ENCODE peak calls at places on chromosomes 13 and 19, in eight cellular contexts. F is esophagus squamous epithelium, D is cardiac muscle cell, M is neural progenitor cell, O is heart right ventricle, E is upper lobe of left lung, C is PC-9, X is IMR-90. Q is an unnamed sample. For H3K4me1, the result is how much of the 10 kb centered on the place peaks cover.

GRCh38 chr13:108911807-108912206 is 282.4 kb downstream of the MYO16 start:
- DNase-seq in F (no peak), D (no peak), M (no peak), O (no peak), E (no peak), C (peak), X (no peak), Q (peak)

GRCh38 chr13:30690282-30691188 is 44.8 kb upstream of the ALOX5AP start:
- DNase-seq in F (no peak), D (peak), M (no peak), O (peak), E (peak), C (peak), X (peak), Q (peak)

GRCh38 chr19:18167975-18168645 is 5.5 kb upstream of the IFI30 start:
- DNase-seq in F (no peak), D (peak), M (peak), O (peak), E (peak), C (no peak), X (peak), Q (no peak)

GRCh38 chr13:107192289-107192688 is 624.4 kb upstream of the ARGLU1 start:
- DNase-seq in F (no peak), D (no peak), M (peak), O (no peak), E (peak), C (no peak), X (peak), Q (no peak)

GRCh38 chr13:110421696-110422395 is 114.8 kb downstream of the COL4A2 start:
- DNase-seq in F (no peak), D (peak), M (no peak), O (no peak), E (no peak), C (no peak), X (peak), Q (no peak)

GRCh38 chr19:10294368-10294697 is 4.6 kb downstream of the ICAM5 start:
- DNase-seq in F (no peak), D (no peak), M (peak), O (no peak), E (no peak), C (no peak), X (no peak), Q (no peak)

GRCh38 chr13:33543631-33544030 is 258.1 kb upstream of the STARD13 start:
- DNase-seq in F (no peak), D (no peak), M (peak), O (no peak), E (no peak), C (no peak), X (no peak), Q (no peak)

GRCh38 chr19:54430306-54431254 is 15.3 kb downstream of the TTYH1 start:
- DNase-seq in F (no peak), D (peak), M (peak), O (peak), E (no peak), C (peak), X (no peak), Q (no peak)

GRCh38 chr19:8161135-8161646 is 11.8 kb upstream of the FBN3 start:
- DNase-seq in F (no peak), D (peak), M (peak), O (no peak), E (peak), C (peak), X (no peak), Q (peak)

GRCh38 chr13:98927954-98928927 is 49.6 kb downstream of the DOCK9 start:
- DNase-seq in F (no peak), D (peak), M (no peak), O (no peak), E (no peak), C (no peak), X (peak), Q (no peak)

GRCh38 chr19:13985771-13986347 is 20.3 kb downstream of the RFX1 start:
- DNase-seq in F (no peak), D (no peak), M (no peak), O (no peak), E (no peak), C (no peak), X (no peak), Q (no peak)

GRCh38 chr13:40539954-40540706 is 126.3 kb downstream of the FOXO1 start:
- DNase-seq in F (no peak), D (peak), M (peak), O (no peak), E (peak), C (peak), X (peak), Q (peak)

GRCh38 chr13:39970177-39970846 is 314.9 kb downstream of the COG6 start:
- DNase-seq in F (no peak), D (no peak), M (peak), O (no peak), E (no peak), C (no peak), X (no peak), Q (no peak)

GRCh38 chr19:3509566-3509989 is 3.5 kb downstream of the FZR1 start:
- DNase-seq in F (no peak), D (no peak), M (no peak), O (no peak), E (no peak), C (no peak), X (peak), Q (peak)

GRCh38 chr13:51562011-51562671 is 22.1 kb upstream of the WDFY2 start:
- DNase-seq in F (no peak), D (no peak), M (no peak), O (no peak), E (peak), C (no peak), X (no peak), Q (no peak)

GRCh38 chr19:5041168-5042038 is 72.5 kb downstream of the KDM4B start:
- DNase-seq in F (no peak), D (no peak), M (no peak), O (no peak), E (no peak), C (no peak), X (no peak), Q (no peak)
- H3K4me1 ChIP-seq in F (under half), D (under half), M (under half), O (under half), E (under half), C (under half), X (under half), Q (under half)

GRCh38 chr13:44920013-44920412 is 69.3 kb downstream of the NUFIP1 start:
- DNase-seq in F (no peak), D (no peak), M (no peak), O (no peak), E (no peak), C (no peak), X (no peak), Q (no peak)
- TF ChIP-seq CTCF in F (no peak), D (no peak), M (no peak), O (no peak), E (no peak), C (no peak), X (no peak), Q (peak)

DNA sequence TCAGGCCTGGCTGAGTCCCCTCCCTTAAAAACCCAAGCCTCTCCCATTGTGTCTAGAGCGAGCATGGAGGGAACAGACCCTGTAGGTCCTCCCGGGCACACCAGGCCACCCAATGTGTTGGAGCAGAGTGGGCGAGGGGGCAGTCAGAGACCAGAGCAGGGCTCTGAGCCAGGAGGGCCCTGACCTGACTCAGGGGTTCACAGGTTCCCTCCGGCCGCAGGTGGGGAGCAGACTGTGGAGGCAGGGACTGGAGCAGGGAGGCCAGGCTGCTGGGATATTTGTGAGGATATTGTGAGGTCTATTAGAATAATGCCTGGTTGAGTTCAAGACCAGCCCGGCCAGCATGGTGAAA is 1.6 kb upstream of the TYROBP start:
- DNase-seq in F (no peak), D (no peak), M (no peak), O (no peak), E (no peak), C (no peak), X (no peak), Q (no peak)
- H3K4me1 ChIP-seq in F (under half), D (under half), M (under half), O (under half), E (under half), C (under half), X (under half), Q (under half)

DNA sequence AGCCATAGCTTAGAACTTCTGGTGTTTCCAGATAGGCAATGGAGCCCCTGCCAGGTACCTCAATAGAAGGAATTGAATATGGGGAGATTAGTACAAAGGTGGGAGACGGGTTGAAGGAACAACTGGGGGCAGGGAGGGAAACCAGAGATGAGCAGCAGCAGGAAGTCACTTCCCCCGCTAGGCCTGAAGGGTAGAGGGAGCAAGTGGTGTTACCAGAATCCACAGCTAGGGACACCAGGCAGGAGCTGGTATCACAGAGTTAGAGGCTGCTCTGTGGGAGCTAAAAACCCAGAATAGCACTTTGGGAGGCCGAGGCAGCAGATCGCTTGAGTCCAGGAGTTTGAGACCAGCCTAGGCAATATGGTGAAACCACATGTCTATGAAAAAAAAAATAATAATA is 15.3 kb upstream of the HNRNPUL1 start:
- DNase-seq in F (no peak), D (no peak), M (no peak), O (no peak), E (no peak), C (no peak), X (no peak), Q (no peak)
- TF ChIP-seq CTCF in F (no peak), D (no peak), M (no peak), O (no peak), E (no peak), C (no peak), X (no peak), Q (no peak)

DNA sequence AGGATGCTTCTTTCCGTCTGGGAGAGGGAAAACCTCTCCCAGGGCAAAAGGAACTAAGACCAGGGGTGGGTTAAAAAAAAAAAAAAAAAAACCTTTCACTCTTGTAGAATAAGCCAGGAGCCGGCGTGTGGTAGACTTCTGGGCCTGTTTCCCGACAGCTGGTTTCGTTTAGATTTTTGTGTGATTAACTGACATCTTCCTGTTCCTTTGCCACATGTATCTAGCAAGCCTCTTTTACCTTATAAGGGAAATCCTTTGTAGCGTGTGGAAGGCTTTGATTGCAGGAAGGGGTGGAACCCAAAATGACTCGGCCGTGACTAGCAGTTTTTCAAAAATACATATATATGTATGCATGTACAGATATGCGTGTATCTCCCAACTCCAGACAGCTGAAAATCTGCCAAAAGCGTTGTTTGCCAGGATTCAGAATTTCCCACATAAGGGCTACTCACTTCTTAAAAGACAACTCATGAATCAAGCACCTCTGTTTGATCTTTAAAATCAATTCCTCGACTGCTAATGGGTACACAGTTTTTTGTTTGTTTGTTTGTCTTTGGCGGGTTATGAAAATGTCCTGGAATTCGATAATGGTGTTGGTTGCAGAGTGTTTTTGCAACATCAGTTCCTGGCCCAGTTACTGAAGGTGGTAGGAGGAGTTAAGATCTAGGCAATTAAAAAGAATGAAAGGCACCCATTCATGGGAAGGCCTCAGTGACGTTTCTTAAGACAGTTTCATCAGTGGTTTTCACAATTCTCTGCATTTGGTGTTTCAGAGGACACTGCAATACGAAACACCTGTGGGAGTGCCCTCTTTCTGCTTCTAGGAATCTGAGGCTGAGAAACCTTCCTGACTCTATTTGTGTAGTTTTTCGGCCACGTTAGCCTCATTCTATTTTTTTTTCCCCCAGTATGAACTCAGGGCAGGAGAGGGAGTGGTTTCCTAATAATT is 2.7 kb downstream of the TPM4 start:
- DNase-seq in F (no peak), D (peak), M (peak), O (no peak), E (peak), C (peak), X (peak), Q (peak)
- H3K4me1 ChIP-seq in F (under half), D (under half), M (under half), O (under half), E (half or more), C (under half), X (under half), Q (under half)

DNA sequence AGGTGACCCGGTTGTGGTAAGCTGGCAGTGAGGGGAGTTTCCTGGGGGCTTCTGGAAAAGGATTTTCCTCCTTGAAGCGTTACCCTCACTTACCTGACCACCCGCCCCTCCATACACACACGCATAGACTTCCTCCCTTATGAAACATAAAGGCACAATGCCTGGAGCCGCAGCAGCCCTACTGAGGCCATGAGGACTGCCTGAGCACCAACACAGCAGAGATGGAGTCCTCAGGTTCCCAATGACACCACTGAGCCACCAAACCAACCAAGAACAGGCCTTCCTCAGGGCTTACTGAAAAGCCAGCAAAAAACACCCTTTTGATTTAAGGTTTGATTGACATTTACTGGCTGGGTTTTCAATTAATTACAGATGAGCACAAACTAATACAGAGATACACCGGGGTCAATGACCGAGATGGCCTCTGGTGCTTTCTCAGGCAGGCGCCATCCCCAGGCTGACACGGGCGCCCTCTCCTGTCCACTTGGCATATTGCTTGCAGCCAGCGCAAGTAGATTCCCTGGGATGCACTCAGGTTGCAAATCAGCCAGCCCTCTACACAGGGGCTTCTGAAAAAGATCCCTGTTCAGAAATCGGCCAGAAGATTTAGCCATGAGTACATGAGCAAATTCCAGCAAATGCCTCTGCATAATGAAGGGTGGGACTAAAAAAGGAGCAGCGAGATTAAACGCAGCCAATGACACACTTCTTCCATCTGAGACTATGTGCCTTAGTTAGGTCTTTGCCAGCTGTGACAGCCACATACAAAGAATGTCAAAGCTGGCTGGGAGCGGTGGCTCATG is 14.8 kb downstream of the OPA3 start:
- DNase-seq in F (no peak), D (peak), M (peak), O (peak), E (peak), C (peak), X (no peak), Q (no peak)
- TF ChIP-seq CTCF in F (peak), D (peak), M (peak), O (peak), E (peak), C (peak), X (peak), Q (peak)

GRCh38 chr13:22880756-22881701 is 299.8 kb upstream of the SGCG start:
- DNase-seq in F (no peak), D (no peak), M (no peak), O (no peak), E (no peak), C (no peak), X (no peak), Q (no peak)
- H3K4me1 ChIP-seq in F (under half), D (under half), M (under half), O (under half), E (under half), C (under half), X (under half), Q (under half)

GRCh38 chr13:83853771-83854170 is 28.5 kb downstream of the SLITRK1 start:
- DNase-seq in F (no peak), D (no peak), M (no peak), O (no peak), E (no peak), C (no peak), X (no peak), Q (peak)
- TF ChIP-seq CTCF in F (no peak), D (no peak), M (no peak), O (no peak), E (no peak), C (no peak), X (no peak), Q (no peak)

GRCh38 chr19:4914736-4915501 is 5.6 kb downstream of the UHRF1 start:
- DNase-seq in F (peak), D (peak), M (no peak), O (no peak), E (peak), C (peak), X (peak), Q (peak)
- H3K4me1 ChIP-seq in F (under half), D (under half), M (under half), O (under half), E (under half), C (under half), X (under half), Q (under half)

Q was measured in foreskin keratinocyte.